ENCODE peak calls at places on chromosomes 11 and 22, in nine cellular contexts. V is naive thymus-derived CD4-positive, alpha-beta T cell; L is NCI-H187; J is endothelial cell; G is IMR-90; C is cardiac fibroblast; Q is astrocyte of the spinal cord; M is memory B cell; O is ovary. R is an unnamed sample.

GRCh38 chr22:40965936-40966557 is 14.9 kb downstream of the RBX1 start:
- DNase-seq in V (no peak), L (no peak), J (no peak), G (no peak), C (no peak), Q (no peak), M (no peak), O (no peak), R (no peak)

GRCh38 chr11:46617451-46618314 is at the start of gene ATG13:
- DNase-seq in V (peak), L (peak), J (peak), G (peak), C (peak), Q (peak), M (peak), O (peak), R (peak)

GRCh38 chr11:1326435-1327063 is 17.1 kb upstream of the TOLLIP start:
- DNase-seq in V (no peak), L (no peak), J (no peak), G (peak), C (peak), Q (no peak), M (no peak), O (no peak), R (no peak)

GRCh38 chr22:47013861-47014635 is 251.6 kb downstream of the TBC1D22A start:
- DNase-seq in V (no peak), L (no peak), J (no peak), G (no peak), C (no peak), Q (no peak), M (no peak), O (no peak), R (no peak)

GRCh38 chr11:70240337-70240736 is 30.2 kb upstream of the PPFIA1 start:
- DNase-seq in V (no peak), L (no peak), J (no peak), G (no peak), C (no peak), Q (no peak), M (no peak), O (no peak), R (no peak)

GRCh38 chr11:86484795-86485166 is 110.1 kb downstream of the CCDC81 start:
- DNase-seq in V (no peak), L (no peak), J (no peak), G (no peak), C (no peak), Q (no peak), M (no peak), O (no peak), R (no peak)

GRCh38 chr22:28497188-28497587 is 182.5 kb downstream of the TTC28 start:
- DNase-seq in V (no peak), L (no peak), J (no peak), G (peak), C (peak), Q (no peak), M (no peak), O (no peak), R (no peak)

GRCh38 chr11:9150501-9150900 is 59.1 kb upstream of the SCUBE2 start:
- DNase-seq in V (no peak), L (no peak), J (no peak), G (peak), C (peak), Q (peak), M (no peak), O (no peak), R (no peak)

GRCh38 chr11:6448574-6448973 is 7.8 kb upstream of the HPX start:
- DNase-seq in V (no peak), L (no peak), J (no peak), G (no peak), C (no peak), Q (no peak), M (no peak), O (no peak), R (no peak)

GRCh38 chr11:1231396-1232327 is 8.8 kb downstream of the MUC5B start:
- DNase-seq in V (no peak), L (no peak), J (peak), G (no peak), C (no peak), Q (no peak), M (no peak), O (no peak), R (peak)

GRCh38 chr11:47179655-47179991 is 2.9 kb upstream of the ARFGAP2 start:
- DNase-seq in V (peak), L (peak), J (peak), G (peak), C (peak), Q (no peak), M (no peak), O (no peak), R (no peak)

GRCh38 chr22:37559901-37560681 is at the start of gene CDC42EP1:
- DNase-seq in V (no peak), L (no peak), J (peak), G (peak), C (peak), Q (peak), M (peak), O (peak), R (peak)

GRCh38 chr11:2521681-2522630 is 77.1 kb downstream of the KCNQ1 start:
- DNase-seq in V (no peak), L (no peak), J (peak), G (no peak), C (no peak), Q (no peak), M (peak), O (peak), R (peak)

GRCh38 chr11:991711-992307 is 44.7 kb downstream of the MUC6 start:
- DNase-seq in V (no peak), L (no peak), J (no peak), G (no peak), C (no peak), Q (no peak), M (no peak), O (no peak), R (peak)

GRCh38 chr22:36330655-36331305 is 57.0 kb downstream of the MYH9 start:
- DNase-seq in V (no peak), L (no peak), J (no peak), G (peak), C (peak), Q (peak), M (no peak), O (no peak), R (no peak)

GRCh38 chr11:108734956-108735559 is 70.2 kb downstream of the DDX10 start:
- DNase-seq in V (peak), L (no peak), J (no peak), G (peak), C (peak), Q (peak), M (no peak), O (no peak), R (no peak)

GRCh38 chr22:17318817-17319216 is 50.4 kb upstream of the CECR2 start:
- DNase-seq in V (no peak), L (no peak), J (no peak), G (no peak), C (no peak), Q (no peak), M (no peak), O (no peak), R (no peak)

GRCh38 chr11:7637447-7638157 is 35.7 kb downstream of the CYB5R2 start:
- DNase-seq in V (no peak), L (no peak), J (no peak), G (peak), C (peak), Q (peak), M (no peak), O (no peak), R (no peak)

R was measured in pancreas.